ENCODE peak calls at places on chromosome 1, in six cellular contexts. U, W, G, I, F and A are unnamed samples.

GRCh38 chr1:25161981-25162380 is 70.3 kb downstream of the SYF2 start:
- DNase-seq in U (no peak), W (peak; percentile 20), G (no peak), I (no peak), F (no peak), A (no peak)

GRCh38 chr1:17304155-17304826 is 3.7 kb upstream of the PADI4 start:
- DNase-seq in U (no peak), W (no peak), G (no peak), I (no peak), F (no peak), A (no peak)

GRCh38 chr1:162861101-162861500 is at the start of gene CCDC190:
- DNase-seq in U (no peak), W (peak; percentile 49), G (no peak), I (no peak), F (peak; percentile 58), A (no peak)

GRCh38 chr1:56415258-56415657 is 164.1 kb downstream of the PLPP3 start:
- DNase-seq in U (no peak), W (no peak), G (no peak), I (no peak), F (no peak), A (no peak)

GRCh38 chr1:243421784-243422183 is 165.9 kb downstream of the SDCCAG8 start:
- DNase-seq in U (no peak), W (peak; percentile 91), G (peak; percentile 57), I (peak; percentile 38), F (peak; percentile 43), A (peak; percentile 51)

GRCh38 chr1:172476218-172476811 is 32.4 kb upstream of the PIGC start:
- DNase-seq in U (no peak), W (peak; percentile 30), G (no peak), I (no peak), F (no peak), A (no peak)

GRCh38 chr1:32242341-32242851 is 4.6 kb upstream of the FAM167B start:
- DNase-seq in U (peak; percentile 22), W (no peak), G (peak; percentile 66), I (no peak), F (no peak), A (no peak)

GRCh38 chr1:165129568-165130164 is 226.8 kb downstream of the LMX1A start:
- DNase-seq in U (peak; percentile 40), W (no peak), G (peak; percentile 41), I (peak; percentile 35), F (peak; percentile 16), A (peak; percentile 78)

GRCh38 chr1:25037174-25038074 is 107.3 kb upstream of the RUNX3 start:
- DNase-seq in U (peak; percentile 19), W (no peak), G (peak; percentile 78), I (no peak), F (peak; percentile 64), A (no peak)

GRCh38 chr1:19661721-19662228 is 2.9 kb upstream of the HTR6 start:
- DNase-seq in U (peak; percentile 57), W (no peak), G (no peak), I (no peak), F (peak; percentile 59), A (no peak)

GRCh38 chr1:35988237-35988636 is 57.3 kb downstream of the AGO3 start:
- DNase-seq in U (no peak), W (no peak), G (no peak), I (no peak), F (no peak), A (no peak)

GRCh38 chr1:9927259-9927658 is 15.9 kb downstream of the LZIC start:
- DNase-seq in U (no peak), W (no peak), G (no peak), I (no peak), F (no peak), A (no peak)

GRCh38 chr1:6554907-6555778 is at the start of gene TAS1R1:
- DNase-seq in U (no peak), W (no peak), G (no peak), I (peak; percentile 34), F (no peak), A (peak; percentile 55)

GRCh38 chr1:21814241-21814918 is 2.3 kb downstream of the LDLRAD2 start:
- DNase-seq in U (no peak), W (no peak), G (peak; percentile 94), I (no peak), F (no peak), A (no peak)

GRCh38 chr1:167922611-167923074 is 8.7 kb upstream of the ADCY10 start:
- DNase-seq in U (no peak), W (no peak), G (no peak), I (no peak), F (no peak), A (no peak)

GRCh38 chr1:223001653-223002634 is 141.1 kb downstream of the TLR5 start:
- DNase-seq in U (no peak), W (no peak), G (no peak), I (no peak), F (no peak), A (no peak)

GRCh38 chr1:93352376-93352775 is 6.7 kb downstream of the DR1 start:
- DNase-seq in U (no peak), W (no peak), G (no peak), I (no peak), F (no peak), A (no peak)

GRCh38 chr1:150577557-150578277 is 1.7 kb downstream of the MCL1 start:
- DNase-seq in U (no peak), W (no peak), G (peak; percentile 22), I (no peak), F (peak; percentile 31), A (no peak)

GRCh38 chr1:233627823-233628222 is 13.9 kb downstream of the KCNK1 start:
- DNase-seq in U (no peak), W (no peak), G (no peak), I (no peak), F (no peak), A (no peak)

GRCh38 chr1:68197891-68198290 is 34.4 kb downstream of the WLS start:
- DNase-seq in U (peak; percentile 48), W (no peak), G (no peak), I (no peak), F (no peak), A (no peak)

GRCh38 chr1:201828820-201829774 is at the start of gene IPO9:
- DNase-seq in U (peak; percentile 94), W (peak; percentile 75), G (peak; percentile 99), I (peak; percentile 93), F (peak; percentile 91), A (peak; percentile 93)

GRCh38 chr1:75130865-75131592 is 3.2 kb upstream of the LHX8 start:
- DNase-seq in U (no peak), W (no peak), G (peak; percentile 63), I (no peak), F (no peak), A (no peak)

DNA sequence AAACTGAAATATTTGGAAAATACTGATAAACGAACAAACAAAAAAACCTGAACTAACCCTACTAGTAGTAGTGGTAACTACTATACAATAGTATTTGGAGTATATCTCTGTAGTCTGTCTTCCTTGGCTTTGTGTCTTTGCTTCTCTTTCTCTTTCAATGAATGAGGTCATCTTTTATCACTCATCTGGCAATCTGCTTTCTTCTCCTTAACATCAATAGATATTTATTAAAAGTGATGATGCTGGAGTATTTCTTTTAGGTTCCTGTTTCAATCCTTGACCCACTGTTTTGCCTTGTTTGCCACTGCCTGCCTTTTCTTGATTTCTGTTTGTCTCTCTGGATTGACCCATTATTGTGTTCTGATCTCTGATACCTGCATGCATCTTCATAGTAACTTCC is 71.5 kb downstream of the ROR1 start:
- DNase-seq in U (no peak), W (no peak), G (no peak), I (no peak), F (no peak), A (no peak)
- H3K4me1 ChIP-seq in U (no peaks in the 10 kb centered on the region), W (peaks cover 6% of the 10 kb centered on the region), G (no peaks in the 10 kb centered on the region), I (no peaks in the 10 kb centered on the region), F (peaks cover 3% of the 10 kb centered on the region), A (no peaks in the 10 kb centered on the region)

GRCh38 chr1:15848143-15848928 is 829 bp downstream of the SPEN start:
- DNase-seq in U (peak; percentile 52), W (peak; percentile 20), G (peak; percentile 42), I (peak; percentile 47), F (peak; percentile 58), A (peak; percentile 71)
- H3K4me1 ChIP-seq in U (peaks cover 25% of the 10 kb centered on the region), W (peaks cover 24% of the 10 kb centered on the region), G (peaks cover 29% of the 10 kb centered on the region), I (peaks cover 11% of the 10 kb centered on the region), F (peaks cover 31% of the 10 kb centered on the region), A (peaks cover 35% of the 10 kb centered on the region)

DNA sequence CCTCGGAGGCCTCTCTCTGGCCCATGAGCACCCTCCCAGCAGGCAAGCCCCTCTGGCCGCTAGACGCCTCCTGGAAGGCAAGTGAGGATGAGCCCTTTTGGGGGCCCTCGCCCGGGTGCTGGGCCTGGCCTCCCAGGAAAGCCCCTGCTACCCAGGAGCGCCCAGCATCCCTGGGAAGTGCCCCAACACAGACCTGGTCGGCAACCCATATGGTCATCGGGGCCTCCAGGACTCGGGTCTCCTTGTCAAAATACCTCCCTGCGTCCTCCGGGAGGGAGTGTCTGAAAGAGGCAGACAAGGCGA is 21.0 kb upstream of the TMEM52 start:
- DNase-seq in U (no peak), W (no peak), G (peak; percentile 28), I (no peak), F (no peak), A (no peak)
- H3K4me1 ChIP-seq in U (no peaks in the 10 kb centered on the region), W (no peaks in the 10 kb centered on the region), G (no peaks in the 10 kb centered on the region), I (no peaks in the 10 kb centered on the region), F (peaks cover 17% of the 10 kb centered on the region), A (no peaks in the 10 kb centered on the region)

DNA sequence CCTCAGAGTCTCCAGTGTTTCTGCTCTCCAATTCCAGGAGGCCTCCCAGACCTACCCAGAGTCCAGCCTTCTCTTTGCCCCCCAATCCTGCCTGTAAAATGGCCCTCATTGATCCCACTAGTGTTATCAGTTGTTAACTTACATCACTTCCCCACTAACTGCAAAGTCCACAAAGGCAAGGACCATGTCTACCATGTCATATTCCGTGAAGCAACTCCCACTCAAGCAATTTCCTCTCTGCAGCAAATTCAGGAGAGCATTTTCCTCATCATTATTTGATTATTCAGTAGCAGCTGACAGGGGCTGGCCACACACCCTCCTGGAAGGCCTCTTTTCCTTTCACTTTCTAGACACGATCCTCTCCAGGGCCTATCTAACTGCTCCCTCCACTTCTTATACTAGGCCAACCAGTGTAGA is 153.5 kb downstream of the RERE start:
- DNase-seq in U (no peak), W (no peak), G (no peak), I (no peak), F (peak; percentile 46), A (no peak)
- H3K4me1 ChIP-seq in U (peaks cover 60% of the 10 kb centered on the region), W (peaks cover 44% of the 10 kb centered on the region), G (peaks cover 75% of the 10 kb centered on the region), I (peaks cover 63% of the 10 kb centered on the region), F (peaks cover 79% of the 10 kb centered on the region), A (no peaks in the 10 kb centered on the region)

DNA sequence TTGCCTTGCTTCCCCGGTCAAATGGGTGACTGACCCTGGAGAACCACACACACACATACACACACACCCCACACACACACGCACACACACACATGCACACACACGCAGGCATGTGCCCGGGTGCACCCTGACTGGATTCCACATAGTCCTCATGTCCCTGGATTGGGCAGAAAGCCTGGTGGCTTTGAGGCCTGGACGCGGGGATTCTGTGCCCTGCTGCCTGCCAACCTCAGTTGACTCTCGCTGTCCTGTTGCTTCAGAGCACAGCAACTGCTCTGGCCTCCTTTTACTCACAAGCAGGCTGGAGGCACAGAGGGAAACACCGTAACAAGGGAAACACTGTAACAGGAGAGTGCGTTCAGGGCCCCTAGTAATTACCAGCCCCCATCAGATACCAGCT is 6.4 kb downstream of the RORC start:
- DNase-seq in U (no peak), W (no peak), G (no peak), I (no peak), F (no peak), A (peak; percentile 60)
- H3K4me1 ChIP-seq in U (peaks cover 11% of the 10 kb centered on the region), W (no peaks in the 10 kb centered on the region), G (no peaks in the 10 kb centered on the region), I (peaks cover 9% of the 10 kb centered on the region), F (no peaks in the 10 kb centered on the region), A (no peaks in the 10 kb centered on the region)